ENCODE peak calls at places on chromosomes 2 and 18, in four cellular contexts. X is dermis blood vessel endothelial cell, S is coronary artery, B is neuronal stem cell. N is an unnamed sample.

GRCh38 chr2:200172944-200173481 is 133.5 kb upstream of the SPATS2L start:
- DNase-seq in X (no peak), S (no peak), B (no peak), N (no peak)

GRCh38 chr2:191759200-191759507 is 81.2 kb downstream of the NABP1 start:
- DNase-seq in X (no peak), S (no peak), B (no peak), N (no peak)

GRCh38 chr18:12359515-12359927 is 17.5 kb downstream of the AFG3L2 start:
- DNase-seq in X (peak), S (no peak), B (no peak), N (no peak)

GRCh38 chr2:136143603-136144451 is 25.9 kb upstream of the CXCR4 start:
- DNase-seq in X (no peak), S (no peak), B (no peak), N (no peak)

GRCh38 chr2:51919395-51919794 is 887.5 kb upstream of the NRXN1 start:
- DNase-seq in X (no peak), S (no peak), B (no peak), N (no peak)

GRCh38 chr18:22175326-22175725 is 5.9 kb downstream of the GATA6 start:
- DNase-seq in X (no peak), S (no peak), B (no peak), N (no peak)

GRCh38 chr2:105734762-105735538 is 9.8 kb upstream of the NCK2 start:
- DNase-seq in X (no peak), S (no peak), B (no peak), N (no peak)

GRCh38 chr2:193847140-193847539 is 1652.4 kb upstream of the TMEFF2 start:
- DNase-seq in X (peak), S (no peak), B (no peak), N (no peak)

GRCh38 chr18:9130806-9131205 is 5.8 kb upstream of the ANKRD12 start:
- DNase-seq in X (no peak), S (no peak), B (no peak), N (no peak)

GRCh38 chr2:102034683-102035606 is 43.2 kb downstream of the IL1R2 start:
- DNase-seq in X (no peak), S (no peak), B (no peak), N (no peak)

GRCh38 chr2:1227289-1227900 is 185.9 kb upstream of the TPO start:
- DNase-seq in X (no peak), S (no peak), B (no peak), N (no peak)

GRCh38 chr2:101305492-101306123 is 2.9 kb downstream of the RNF149 start:
- DNase-seq in X (peak), S (no peak), B (no peak), N (no peak)

GRCh38 chr2:108958632-108959341 is 30.2 kb downstream of the EDAR start:
- DNase-seq in X (no peak), S (no peak), B (no peak), N (no peak)

GRCh38 chr2:187117483-187117882 is 268.5 kb upstream of the ZSWIM2 start:
- DNase-seq in X (no peak), S (no peak), B (peak), N (no peak)

N was measured in osteocyte.